ENCODE peak calls at places on chromosomes 2 and 18, in ten cellular contexts. A is right atrium auricular region; T is fibroblast of pulmonary artery; L is cortex of kidney; F is NCI-H1436; I is stimulated activated CD4-positive, alpha-beta T cell treated with anti-CD3 and anti-CD28 coated beads, Interleukin-2, amount 100 ng/mL, for 48 hours; N is posterior vena cava; G is neural progenitor cell; E is HEK293T; D is NCI-H526. P is an unnamed sample.

GRCh38 chr2:46010925-46011490 is 286.2 kb upstream of the EPAS1 start:
- DNase-seq in A (no peak), T (peak), L (no peak), F (peak), I (no peak), N (no peak), G (peak), E (peak), D (peak), P (peak)

GRCh38 chr2:85669549-85669948 is 1.6 kb upstream of the SFTPB start:
- DNase-seq in A (no peak), T (no peak), L (no peak), F (no peak), I (no peak), N (no peak), G (no peak), E (no peak), D (peak), P (no peak)

GRCh38 chr2:152222975-152223638 is 47.5 kb upstream of the STAM2 start:
- DNase-seq in A (no peak), T (peak), L (no peak), F (peak), I (no peak), N (no peak), G (peak), E (peak), D (peak), P (no peak)

GRCh38 chr2:181411105-181411849 is 45.9 kb upstream of the ITGA4 start:
- DNase-seq in A (no peak), T (peak), L (no peak), F (peak), I (no peak), N (no peak), G (peak), E (no peak), D (peak), P (no peak)

GRCh38 chr2:230384986-230385385 is 31.0 kb upstream of the SP100 start:
- DNase-seq in A (no peak), T (no peak), L (no peak), F (no peak), I (no peak), N (no peak), G (no peak), E (no peak), D (no peak), P (no peak)

GRCh38 chr2:160574472-160575140 is 81.0 kb upstream of the RBMS1 start:
- DNase-seq in A (no peak), T (peak), L (no peak), F (no peak), I (no peak), N (no peak), G (no peak), E (no peak), D (no peak), P (no peak)

GRCh38 chr2:47403829-47404228 is 873 bp downstream of the MSH2 start:
- DNase-seq in A (no peak), T (no peak), L (no peak), F (no peak), I (no peak), N (no peak), G (no peak), E (peak), D (peak), P (no peak)

GRCh38 chr2:212592695-212593094 is 54.1 kb upstream of the ERBB4 start:
- DNase-seq in A (no peak), T (no peak), L (no peak), F (no peak), I (no peak), N (no peak), G (no peak), E (no peak), D (no peak), P (no peak)

GRCh38 chr2:20434588-20435294 is 12.1 kb upstream of the RHOB start:
- DNase-seq in A (no peak), T (no peak), L (no peak), F (no peak), I (no peak), N (no peak), G (no peak), E (no peak), D (no peak), P (no peak)

GRCh38 chr2:190545756-190546385 is 11.3 kb upstream of the NEMP2 start:
- DNase-seq in A (no peak), T (peak), L (no peak), F (no peak), I (no peak), N (no peak), G (no peak), E (no peak), D (no peak), P (no peak)

GRCh38 chr2:11344956-11345671 is 678 bp upstream of the ROCK2 start:
- DNase-seq in A (peak), T (peak), L (no peak), F (no peak), I (no peak), N (peak), G (peak), E (no peak), D (peak), P (peak)

GRCh38 chr2:130836501-130837174 is at the start of gene ARHGEF4:
- DNase-seq in A (no peak), T (peak), L (no peak), F (no peak), I (no peak), N (no peak), G (peak), E (peak), D (peak), P (no peak)

GRCh38 chr2:140274891-140275290 is 1494.7 kb upstream of the NXPH2 start:
- DNase-seq in A (no peak), T (no peak), L (no peak), F (no peak), I (no peak), N (no peak), G (no peak), E (no peak), D (no peak), P (no peak)

GRCh38 chr18:9708057-9708881 is at the start of gene RAB31:
- DNase-seq in A (peak), T (peak), L (peak), F (no peak), I (no peak), N (peak), G (peak), E (peak), D (peak), P (peak)

GRCh38 chr2:74502147-74502719 is 2.8 kb upstream of the LBX2 start:
- DNase-seq in A (no peak), T (no peak), L (no peak), F (no peak), I (no peak), N (peak), G (peak), E (peak), D (peak), P (no peak)

GRCh38 chr2:75523313-75524275 is 37.1 kb downstream of the EVA1A start:
- DNase-seq in A (no peak), T (peak), L (no peak), F (no peak), I (no peak), N (no peak), G (no peak), E (no peak), D (no peak), P (no peak)

GRCh38 chr2:128105072-128105471 is 14.1 kb downstream of the UGGT1 start:
- DNase-seq in A (no peak), T (no peak), L (no peak), F (no peak), I (no peak), N (no peak), G (no peak), E (no peak), D (no peak), P (no peak)

GRCh38 chr2:144522741-144523605 is 3.1 kb upstream of the ZEB2 start:
- DNase-seq in A (no peak), T (no peak), L (no peak), F (no peak), I (no peak), N (no peak), G (peak), E (no peak), D (no peak), P (no peak)

GRCh38 chr18:70920840-70921374 is 632.1 kb downstream of the SOCS6 start:
- DNase-seq in A (no peak), T (no peak), L (no peak), F (no peak), I (no peak), N (no peak), G (peak), E (no peak), D (no peak), P (no peak)

GRCh38 chr18:28963481-28963880 is 786.6 kb upstream of the CDH2 start:
- DNase-seq in A (no peak), T (no peak), L (no peak), F (no peak), I (no peak), N (no peak), G (no peak), E (no peak), D (no peak), P (no peak)

GRCh38 chr2:200447139-200447855 is 62.6 kb downstream of the KCTD18 start:
- DNase-seq in A (no peak), T (peak), L (no peak), F (no peak), I (no peak), N (no peak), G (no peak), E (no peak), D (no peak), P (no peak)

GRCh38 chr2:104043864-104044263 is 810.1 kb upstream of the POU3F3 start:
- DNase-seq in A (no peak), T (no peak), L (no peak), F (no peak), I (no peak), N (no peak), G (peak), E (peak), D (peak), P (no peak)

GRCh38 chr2:118417417-118418125 is 329.3 kb downstream of the INSIG2 start:
- DNase-seq in A (no peak), T (peak), L (no peak), F (no peak), I (no peak), N (no peak), G (no peak), E (no peak), D (no peak), P (no peak)

GRCh38 chr2:158221055-158222021 is 119.7 kb downstream of the UPP2 start:
- DNase-seq in A (no peak), T (no peak), L (no peak), F (no peak), I (no peak), N (no peak), G (no peak), E (no peak), D (no peak), P (no peak)

P was measured in immature natural killer cell.